ENCODE peak calls at places on chromosomes 12 and 14, in six cellular contexts. One of them, this sample, is unnamed.

GRCh38 chr12:3931206-3931605 is 58.0 kb upstream of the PARP11 start:
- DNase-seq in H4: no peak
- DNase-seq in stimulated activated CD4-positive, alpha-beta T cell treated with anti-CD3 and anti-CD28 coated beads, Interleukin-4, amount 100 ng/mL, for 48 hours: no peak
- DNase-seq in left ventricle myocardium inferior: no peak
- DNase-seq in AG04449: no peak
- DNase-seq in anterior cingulate cortex: no peak
- DNase-seq in this sample: no peak

GRCh38 chr14:99393059-99393655 is 87.5 kb downstream of the SETD3 start:
- DNase-seq in H4: peak; percentile 28
- DNase-seq in stimulated activated CD4-positive, alpha-beta T cell treated with anti-CD3 and anti-CD28 coated beads, Interleukin-4, amount 100 ng/mL, for 48 hours: peak; percentile 32
- DNase-seq in left ventricle myocardium inferior: no peak
- DNase-seq in anterior cingulate cortex: no peak
- DNase-seq in AG04449: no peak
- DNase-seq in this sample: peak; percentile 70

GRCh38 chr14:34640826-34641225 is 10.9 kb upstream of the SNX6 start:
- DNase-seq in H4: no peak
- DNase-seq in AG04449: no peak
- DNase-seq in anterior cingulate cortex: no peak
- DNase-seq in left ventricle myocardium inferior: no peak
- DNase-seq in stimulated activated CD4-positive, alpha-beta T cell treated with anti-CD3 and anti-CD28 coated beads, Interleukin-4, amount 100 ng/mL, for 48 hours: no peak
- DNase-seq in this sample: no peak

GRCh38 chr12:47102845-47103666 is 23.3 kb upstream of the AMIGO2 start:
- DNase-seq in H4: peak; percentile 37
- DNase-seq in anterior cingulate cortex: no peak
- DNase-seq in AG04449: peak; percentile 98
- DNase-seq in left ventricle myocardium inferior: no peak
- DNase-seq in stimulated activated CD4-positive, alpha-beta T cell treated with anti-CD3 and anti-CD28 coated beads, Interleukin-4, amount 100 ng/mL, for 48 hours: no peak
- DNase-seq in this sample: no peak

GRCh38 chr12:53045646-53046045 is 4.2 kb upstream of the TNS2 start:
- DNase-seq in anterior cingulate cortex: no peak
- DNase-seq in H4: no peak
- DNase-seq in AG04449: no peak
- DNase-seq in left ventricle myocardium inferior: no peak
- DNase-seq in stimulated activated CD4-positive, alpha-beta T cell treated with anti-CD3 and anti-CD28 coated beads, Interleukin-4, amount 100 ng/mL, for 48 hours: no peak
- DNase-seq in this sample: no peak

GRCh38 chr14:54117924-54118323 is 161.3 kb upstream of the BMP4 start:
- DNase-seq in stimulated activated CD4-positive, alpha-beta T cell treated with anti-CD3 and anti-CD28 coated beads, Interleukin-4, amount 100 ng/mL, for 48 hours: no peak
- DNase-seq in AG04449: no peak
- DNase-seq in anterior cingulate cortex: no peak
- DNase-seq in left ventricle myocardium inferior: no peak
- DNase-seq in H4: no peak
- DNase-seq in this sample: no peak

GRCh38 chr14:92471919-92472318 is 41.7 kb upstream of the RIN3 start:
- DNase-seq in stimulated activated CD4-positive, alpha-beta T cell treated with anti-CD3 and anti-CD28 coated beads, Interleukin-4, amount 100 ng/mL, for 48 hours: no peak
- DNase-seq in anterior cingulate cortex: no peak
- DNase-seq in H4: peak; percentile 50
- DNase-seq in left ventricle myocardium inferior: no peak
- DNase-seq in AG04449: peak; percentile 47
- DNase-seq in this sample: no peak

GRCh38 chr14:33634631-33635030 is 316.2 kb downstream of the EGLN3 start:
- DNase-seq in AG04449: no peak
- DNase-seq in stimulated activated CD4-positive, alpha-beta T cell treated with anti-CD3 and anti-CD28 coated beads, Interleukin-4, amount 100 ng/mL, for 48 hours: no peak
- DNase-seq in H4: no peak
- DNase-seq in anterior cingulate cortex: no peak
- DNase-seq in left ventricle myocardium inferior: no peak
- DNase-seq in this sample: no peak

GRCh38 chr14:49464885-49465284 is 121.3 kb downstream of the RPS29 start:
- DNase-seq in anterior cingulate cortex: no peak
- DNase-seq in AG04449: no peak
- DNase-seq in H4: no peak
- DNase-seq in left ventricle myocardium inferior: no peak
- DNase-seq in stimulated activated CD4-positive, alpha-beta T cell treated with anti-CD3 and anti-CD28 coated beads, Interleukin-4, amount 100 ng/mL, for 48 hours: no peak
- DNase-seq in this sample: peak; percentile 72

GRCh38 chr14:31692376-31692781 is 131.2 kb downstream of the NUBPL start:
- DNase-seq in stimulated activated CD4-positive, alpha-beta T cell treated with anti-CD3 and anti-CD28 coated beads, Interleukin-4, amount 100 ng/mL, for 48 hours: no peak
- DNase-seq in anterior cingulate cortex: no peak
- DNase-seq in left ventricle myocardium inferior: no peak
- DNase-seq in AG04449: no peak
- DNase-seq in H4: no peak
- DNase-seq in this sample: no peak

GRCh38 chr14:103762011-103762410 is 46.4 kb downstream of the ZFYVE21 start:
- DNase-seq in AG04449: no peak
- DNase-seq in left ventricle myocardium inferior: no peak
- DNase-seq in anterior cingulate cortex: no peak
- DNase-seq in H4: no peak
- DNase-seq in stimulated activated CD4-positive, alpha-beta T cell treated with anti-CD3 and anti-CD28 coated beads, Interleukin-4, amount 100 ng/mL, for 48 hours: no peak
- DNase-seq in this sample: no peak

GRCh38 chr14:53536446-53536845 is 383.3 kb upstream of the DDHD1 start:
- DNase-seq in stimulated activated CD4-positive, alpha-beta T cell treated with anti-CD3 and anti-CD28 coated beads, Interleukin-4, amount 100 ng/mL, for 48 hours: no peak
- DNase-seq in H4: no peak
- DNase-seq in AG04449: no peak
- DNase-seq in anterior cingulate cortex: no peak
- DNase-seq in left ventricle myocardium inferior: no peak
- DNase-seq in this sample: no peak

GRCh38 chr12:50089730-50090129 is 4.6 kb downstream of the SMARCD1 start:
- DNase-seq in H4: no peak
- DNase-seq in AG04449: no peak
- DNase-seq in anterior cingulate cortex: no peak
- DNase-seq in left ventricle myocardium inferior: no peak
- DNase-seq in stimulated activated CD4-positive, alpha-beta T cell treated with anti-CD3 and anti-CD28 coated beads, Interleukin-4, amount 100 ng/mL, for 48 hours: no peak
- DNase-seq in this sample: no peak

GRCh38 chr12:113251404-113252070 is 30.3 kb downstream of the TPCN1 start:
- DNase-seq in stimulated activated CD4-positive, alpha-beta T cell treated with anti-CD3 and anti-CD28 coated beads, Interleukin-4, amount 100 ng/mL, for 48 hours: no peak
- DNase-seq in AG04449: no peak
- DNase-seq in left ventricle myocardium inferior: no peak
- DNase-seq in anterior cingulate cortex: no peak
- DNase-seq in H4: no peak
- DNase-seq in this sample: no peak

This sample was measured in neural progenitor cell.